ENCODE peak calls at places on chromosomes 11 and 22, in six cellular contexts. D is GM23248, A is MM.1S, V is PC-3, W is GM23338, K is SK-N-SH. T is an unnamed sample. For H3F3A and H3K36me3, the result is how much of the 10 kb centered on the place peaks cover.

GRCh38 chr11:18383388-18384156 is 10.8 kb upstream of the LDHA start:
- DNase-seq in D (peak), A (peak), V (peak), W (peak), K (peak), T (peak)

GRCh38 chr11:88179141-88179540 is 3.9 kb upstream of the RAB38 start:
- DNase-seq in D (peak), A (no peak), V (peak), W (no peak), K (no peak), T (no peak)

GRCh38 chr11:91164452-91164822 is 941.6 kb upstream of the CHORDC1 start:
- DNase-seq in D (no peak), A (no peak), V (peak), W (no peak), K (no peak), T (no peak)

GRCh38 chr22:17228725-17229126 is 9.5 kb upstream of the ADA2 start:
- DNase-seq in D (no peak), A (no peak), V (peak), W (no peak), K (no peak), T (no peak)

GRCh38 chr11:13535819-13536218 is 40.0 kb upstream of the PTH start:
- DNase-seq in D (peak), A (no peak), V (peak), W (peak), K (peak), T (peak)

GRCh38 chr22:37263966-37264887 is 18.1 kb upstream of the CYTH4 start:
- DNase-seq in D (no peak), A (no peak), V (no peak), W (no peak), K (no peak), T (no peak)

GRCh38 chr11:68913188-68913587 is 9.5 kb downstream of the IGHMBP2 start:
- DNase-seq in D (no peak), A (no peak), V (no peak), W (no peak), K (no peak), T (no peak)

GRCh38 chr11:119320593-119321524 is 3.9 kb upstream of the MCAM start:
- DNase-seq in D (peak), A (peak), V (peak), W (peak), K (no peak), T (peak)

GRCh38 chr11:105000797-105001196 is 22.2 kb downstream of the CASP5 start:
- DNase-seq in D (peak), A (peak), V (no peak), W (peak), K (no peak), T (peak)

GRCh38 chr11:127493330-127493729 is 492.8 kb upstream of the KIRREL3 start:
- DNase-seq in D (peak), A (peak), V (peak), W (peak), K (peak), T (peak)

GRCh38 chr11:63931045-63931444 is 7.8 kb upstream of the NAA40 start:
- DNase-seq in D (no peak), A (no peak), V (no peak), W (no peak), K (no peak), T (no peak)

GRCh38 chr11:85310479-85310878 is 316.7 kb downstream of the DLG2 start:
- DNase-seq in D (no peak), A (no peak), V (no peak), W (no peak), K (no peak), T (no peak)

GRCh38 chr11:69560141-69560790 is 78.8 kb downstream of the LINC01488 start:
- DNase-seq in D (peak), A (no peak), V (no peak), W (no peak), K (no peak), T (no peak)

GRCh38 chr11:34549271-34549670 is 35.7 kb upstream of the ELF5 start:
- DNase-seq in D (no peak), A (no peak), V (no peak), W (no peak), K (no peak), T (no peak)

GRCh38 chr11:87213444-87213843 is 175.7 kb downstream of the TMEM135 start:
- DNase-seq in D (no peak), A (peak), V (no peak), W (no peak), K (no peak), T (no peak)

GRCh38 chr22:23419151-23419550 is 160.9 kb downstream of the IGLL1 start:
- DNase-seq in D (no peak), A (no peak), V (no peak), W (no peak), K (no peak), T (no peak)

GRCh38 chr22:32562916-32563315 is 88.3 kb downstream of the FBXO7 start:
- DNase-seq in D (peak), A (no peak), V (no peak), W (no peak), K (no peak), T (no peak)

GRCh38 chr11:15161746-15162145 is 47.0 kb downstream of the INSC start:
- DNase-seq in D (no peak), A (no peak), V (no peak), W (no peak), K (no peak), T (no peak)

GRCh38 chr11:7577883-7578242 is 64.1 kb downstream of the PPFIBP2 start:
- DNase-seq in D (peak), A (peak), V (peak), W (peak), K (peak), T (no peak)

GRCh38 chr22:50490531-50491308 is 4.1 kb downstream of the MIOX start:
- DNase-seq in D (no peak), A (no peak), V (no peak), W (no peak), K (no peak), T (no peak)

GRCh38 chr11:71432761-71433647 is 15.2 kb downstream of the DHCR7 start:
- DNase-seq in D (no peak), A (no peak), V (no peak), W (no peak), K (no peak), T (no peak)

GRCh38 chr22:23260645-23261581 is 80.6 kb downstream of the BCR start:
- DNase-seq in D (no peak), A (no peak), V (no peak), W (no peak), K (no peak), T (no peak)

GRCh38 chr11:18721576-18722292 is 4.3 kb downstream of the IGSF22 start:
- DNase-seq in D (peak), A (peak), V (peak), W (peak), K (peak), T (peak)

GRCh38 chr11:74680703-74681531 is 50.3 kb downstream of the CHRDL2 start:
- DNase-seq in D (no peak), A (no peak), V (no peak), W (no peak), K (no peak), T (no peak)

GRCh38 chr11:73866586-73866996 is 10.1 kb downstream of the COA4 start:
- DNase-seq in D (peak), A (no peak), V (peak), W (no peak), K (peak), T (no peak)

GRCh38 chr11:105811242-105811641 is 201.4 kb downstream of the GRIA4 start:
- DNase-seq in D (no peak), A (no peak), V (no peak), W (peak), K (no peak), T (peak)

GRCh38 chr22:50691521-50691920 is 18.9 kb downstream of the SHANK3 start:
- DNase-seq in D (peak), A (peak), V (peak), W (peak), K (no peak), T (peak)

GRCh38 chr11:12731841-12732336 is 57.7 kb downstream of the TEAD1 start:
- DNase-seq in D (peak), A (no peak), V (peak), W (no peak), K (no peak), T (no peak)

GRCh38 chr22:39839917-39840510 is 53.5 kb downstream of the ENTHD1 start:
- DNase-seq in D (no peak), A (no peak), V (no peak), W (no peak), K (no peak), T (no peak)

GRCh38 chr22:19807161-19807913 is 46.8 kb downstream of the TBX1 start:
- DNase-seq in D (no peak), A (no peak), V (no peak), W (no peak), K (peak), T (no peak)

GRCh38 chr11:833849-834311 is 1.1 kb downstream of the CD151 start:
- DNase-seq in D (peak), A (no peak), V (peak), W (peak), K (no peak), T (no peak)

GRCh38 chr22:43153916-43154315 is 2.6 kb downstream of the TSPO start:
- DNase-seq in D (peak), A (no peak), V (no peak), W (no peak), K (no peak), T (no peak)

GRCh38 chr11:93921695-93922468 is 71.5 kb upstream of the VSTM5 start:
- DNase-seq in D (peak), A (peak), V (peak), W (peak), K (peak), T (peak)

GRCh38 chr11:17521106-17521900 is 22.9 kb downstream of the USH1C start:
- DNase-seq in D (no peak), A (no peak), V (no peak), W (no peak), K (no peak), T (no peak)

GRCh38 chr11:57322881-57323467 is 1.8 kb downstream of the TNKS1BP1 start:
- DNase-seq in D (peak), A (no peak), V (peak), W (no peak), K (no peak), T (no peak)

GRCh38 chr22:39954584-39955055 is 5.6 kb upstream of the TMA7B start:
- DNase-seq in D (peak), A (no peak), V (peak), W (no peak), K (no peak), T (no peak)

GRCh38 chr11:29962243-29962642 is 54.6 kb downstream of the KCNA4 start:
- DNase-seq in D (peak), A (peak), V (peak), W (peak), K (no peak), T (peak)

GRCh38 chr22:33883561-33883960 is 36.7 kb downstream of the LARGE1 start:
- DNase-seq in D (no peak), A (no peak), V (peak), W (no peak), K (no peak), T (no peak)

GRCh38 chr11:27370374-27370773 is 7.4 kb upstream of the CCDC34 start:
- DNase-seq in D (no peak), A (no peak), V (no peak), W (peak), K (no peak), T (no peak)
- TF ChIP-seq EZH2phosphoT487 in D (no peak), A (no peak), V (no peak), W (no peak), K (no peak), T (no peak)

DNA sequence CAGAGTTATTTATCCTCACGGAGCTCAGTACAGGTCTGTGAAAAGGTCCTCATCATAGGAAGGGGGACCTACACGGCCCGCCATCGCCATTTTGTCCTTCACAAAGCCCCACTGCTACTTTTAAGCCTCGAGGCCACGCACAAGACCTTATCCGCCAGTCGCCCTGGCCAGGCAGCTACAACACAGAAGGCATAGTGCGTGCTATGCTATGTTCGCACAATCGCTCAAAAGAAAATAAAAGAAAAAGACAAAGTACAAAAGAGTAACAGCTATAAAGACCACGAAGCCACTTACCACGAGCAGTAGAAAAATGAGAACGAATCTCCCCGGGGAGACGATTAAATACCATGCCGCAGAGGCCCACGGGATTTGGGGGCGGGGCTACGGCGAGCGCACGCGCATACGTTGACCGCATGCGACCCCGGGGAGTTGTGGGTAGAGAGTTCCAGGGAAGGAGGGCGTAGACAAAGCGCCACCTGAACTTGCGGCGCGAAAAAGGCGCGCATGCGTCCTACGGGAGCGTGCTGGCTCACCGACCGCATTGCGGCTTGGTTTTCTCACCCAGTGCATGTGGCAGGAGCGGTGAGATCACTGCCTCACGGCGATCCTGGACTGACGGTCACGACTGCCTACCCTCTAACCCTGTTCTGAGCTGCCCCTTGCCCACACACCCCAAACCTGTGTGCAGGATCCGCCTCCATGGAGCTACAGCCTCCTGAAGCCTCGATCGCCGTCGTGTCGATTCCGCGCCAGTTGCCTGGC is 16.4 kb upstream of the WDR74 start:
- DNase-seq in D (peak), A (peak), V (peak), W (peak), K (peak), T (peak)
- H3F3A ChIP-seq in D (under half), A (under half), V (under half), W (half or more), K (under half), T (half or more)

DNA sequence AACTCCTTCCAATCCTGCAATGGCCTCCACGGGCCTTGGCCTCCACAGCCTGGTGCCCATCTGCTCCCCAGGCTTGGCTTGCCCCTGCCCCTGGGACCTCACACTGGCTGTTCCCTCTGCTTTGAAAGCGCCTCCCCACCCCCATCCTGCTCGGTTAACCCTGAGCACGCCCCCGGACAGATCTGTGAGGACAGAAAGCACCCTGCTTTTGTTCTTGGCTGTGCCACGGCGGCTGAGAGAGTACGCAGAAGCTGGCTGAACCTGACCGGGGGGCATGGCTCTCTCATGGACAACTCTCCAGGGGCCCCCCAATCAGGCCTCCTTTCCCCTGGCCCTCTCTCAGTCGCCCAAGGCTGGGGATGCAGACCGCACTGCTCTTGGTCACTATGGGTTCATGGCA is 20.2 kb upstream of the RASL10A start:
- DNase-seq in D (no peak), A (no peak), V (no peak), W (no peak), K (no peak), T (no peak)
- H3K36me3 ChIP-seq in D (under half), A (under half), V (under half), W (under half), K (under half), T (under half)

GRCh38 chr22:24952837-24953293 is 349 bp downstream of the KIAA1671 start:
- DNase-seq in D (peak), A (no peak), V (peak), W (peak), K (peak), T (peak)

GRCh38 chr22:24953294-24954113 is 988 bp downstream of the KIAA1671 start:
- DNase-seq in D (no peak), A (no peak), V (no peak), W (peak), K (peak), T (peak)

GRCh38 chr22:24951942-24952836 is at the start of gene KIAA1671:
- DNase-seq in D (peak), A (peak), V (peak), W (peak), K (peak), T (peak)

GRCh38 chr22:24954856-24955255 is 2.3 kb downstream of the KIAA1671 start:
- DNase-seq in D (no peak), A (no peak), V (no peak), W (no peak), K (no peak), T (no peak)

DNA sequence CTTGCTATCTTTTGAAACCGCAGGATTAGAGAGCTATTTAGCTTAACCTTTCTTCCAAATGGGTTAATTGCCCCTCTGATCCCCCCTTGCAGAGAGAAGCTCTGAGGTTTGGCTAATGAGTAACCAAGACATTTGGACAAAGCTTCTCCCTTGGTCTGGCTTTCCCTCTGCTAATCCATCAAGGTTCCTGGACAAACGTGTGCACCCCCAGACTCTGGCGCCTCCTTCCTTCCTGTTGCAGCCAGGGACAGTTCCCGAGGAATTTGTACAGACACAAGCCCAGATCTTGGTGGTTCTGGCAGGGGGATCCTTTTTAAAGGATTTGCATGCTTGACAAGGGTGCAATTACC is 1.6 kb downstream of the KIAA1671 start:
- DNase-seq in D (no peak), A (no peak), V (no peak), W (peak), K (no peak), T (peak)
- TF ChIP-seq EZH2phosphoT487 in D (no peak), A (no peak), V (no peak), W (no peak), K (no peak), T (peak)

DNA sequence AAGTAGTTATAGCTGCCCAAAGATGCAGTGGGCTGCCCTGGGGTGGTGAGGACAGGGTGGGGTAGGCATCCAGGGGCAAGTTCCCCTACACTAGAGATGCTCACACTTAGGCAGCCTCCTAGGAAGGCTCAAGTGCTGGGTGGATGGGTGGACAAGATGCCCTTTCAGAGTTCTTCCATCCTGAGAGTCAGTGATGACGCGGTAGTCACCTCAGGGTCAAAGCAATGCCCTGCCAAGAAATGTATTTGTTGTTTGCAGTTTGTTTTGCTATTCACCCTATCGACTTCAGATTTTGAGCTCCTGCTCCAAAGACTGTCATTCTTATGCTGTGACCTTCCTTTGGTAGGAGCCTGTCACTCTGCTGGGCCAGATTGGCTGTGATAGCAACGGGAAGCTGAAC is 18.9 kb downstream of the POLA2 start:
- DNase-seq in D (no peak), A (no peak), V (peak), W (no peak), K (no peak), T (no peak)
- H3F3A ChIP-seq in D (under half), A (under half), V (under half), W (under half), K (under half), T (under half)

GRCh38 chr11:117394221-117394925 is 66.7 kb downstream of the CEP164 start:
- DNase-seq in D (no peak), A (no peak), V (no peak), W (no peak), K (no peak), T (no peak)
- H3K36me3 ChIP-seq in D (under half), A (under half), V (half or more), W (under half), K (under half), T (under half)

GRCh38 chr11:78766997-78767396 is 192.3 kb upstream of the NARS2 start:
- DNase-seq in D (no peak), A (no peak), V (no peak), W (no peak), K (no peak), T (no peak)

GRCh38 chr11:78767409-78767932 is 192.8 kb upstream of the NARS2 start:
- DNase-seq in D (no peak), A (no peak), V (no peak), W (no peak), K (no peak), T (no peak)

GRCh38 chr11:78763664-78764063 is 189.0 kb upstream of the NARS2 start:
- DNase-seq in D (no peak), A (no peak), V (no peak), W (no peak), K (no peak), T (no peak)

GRCh38 chr11:78762105-78762504 is 187.4 kb upstream of the NARS2 start:
- DNase-seq in D (no peak), A (no peak), V (no peak), W (no peak), K (no peak), T (no peak)

GRCh38 chr11:78764946-78765345 is 190.3 kb upstream of the NARS2 start:
- DNase-seq in D (no peak), A (no peak), V (no peak), W (no peak), K (no peak), T (no peak)
- TF ChIP-seq EZH2phosphoT487 in D (no peak), A (no peak), V (no peak), W (no peak), K (no peak), T (no peak)

GRCh38 chr11:9738126-9738525 is 74.2 kb downstream of the SWAP70 start:
- DNase-seq in D (no peak), A (no peak), V (no peak), W (no peak), K (no peak), T (no peak)
- H3F3A ChIP-seq in D (under half), A (under half), V (under half), W (under half), K (under half), T (under half)